ENCODE peak calls at places on chromosomes 3 and 15, in seven cellular contexts. S is astrocyte of the spinal cord; F is AG08396; K is substantia nigra; A is smooth muscle cell of the brain vasculature; O is mucosa of gallbladder; Q is activated effector memory CD4-positive, alpha-beta T cell treated with anti-CD3 and anti-CD28 coated beads, Interleukin-2, amount 50 U/mL, for 16 hours. G is an unnamed sample.

GRCh38 chr3:127077068-127077467 is 94.2 kb downstream of the PLXNA1 start:
- DNase-seq in A (no peak), Q (peak), O (no peak), K (no peak), S (no peak), F (no peak), G (no peak)

GRCh38 chr15:99999282-100000070 is 266.2 kb upstream of the LYSMD4 start:
- DNase-seq in A (no peak), F (no peak), S (no peak), Q (peak), O (no peak), K (no peak), G (no peak)

GRCh38 chr3:100289339-100289738 is 28.5 kb downstream of the TBC1D23 start:
- DNase-seq in O (no peak), F (no peak), A (no peak), S (no peak), K (no peak), Q (no peak), G (no peak)

GRCh38 chr15:83871808-83872559 is 218.1 kb downstream of the ADAMTSL3 start:
- DNase-seq in F (peak), O (no peak), K (no peak), A (no peak), Q (no peak), S (peak), G (no peak)

GRCh38 chr15:89781891-89782618 is 5.9 kb downstream of the MESP2 start:
- DNase-seq in F (peak), A (no peak), S (peak), O (peak), Q (no peak), K (no peak), G (no peak)

GRCh38 chr15:22262613-22263020 is 182.3 kb downstream of the OR4M2 start:
- DNase-seq in Q (peak), F (no peak), S (no peak), K (no peak), O (no peak), A (no peak), G (no peak)

GRCh38 chr15:83714888-83715287 is 61.0 kb downstream of the ADAMTSL3 start:
- DNase-seq in K (no peak), O (no peak), F (no peak), A (no peak), S (no peak), Q (no peak), G (no peak)

GRCh38 chr15:32706704-32707103 is 11.1 kb upstream of the GREM1 start:
- DNase-seq in S (no peak), A (no peak), F (peak), O (no peak), Q (no peak), K (no peak), G (no peak)

GRCh38 chr3:154356009-154356408 is 31.7 kb upstream of the DHX36 start:
- DNase-seq in S (no peak), A (no peak), Q (no peak), K (no peak), O (no peak), F (no peak), G (no peak)

GRCh38 chr3:14123308-14124222 is 1.1 kb downstream of the CHCHD4 start:
- DNase-seq in S (no peak), F (no peak), Q (no peak), O (peak), A (no peak), K (no peak), G (no peak)

GRCh38 chr3:195154111-195154791 is 116.7 kb downstream of the XXYLT1 start:
- DNase-seq in K (no peak), A (no peak), O (no peak), Q (no peak), F (no peak), S (peak), G (no peak)

GRCh38 chr15:93378547-93378946 is 289.5 kb upstream of the RGMA start:
- DNase-seq in O (no peak), K (no peak), Q (no peak), S (no peak), A (no peak), F (no peak), G (no peak)

GRCh38 chr3:134473868-134474546 is 11.8 kb downstream of the ANAPC13 start:
- DNase-seq in S (peak), K (no peak), O (peak), Q (peak), F (peak), A (peak), G (peak)

GRCh38 chr15:75573001-75573400 is 6.1 kb downstream of the PTPN9 start:
- DNase-seq in K (no peak), Q (no peak), O (no peak), A (no peak), S (peak), F (peak), G (no peak)

GRCh38 chr3:126782554-126782953 is 78.5 kb downstream of the CHCHD6 start:
- DNase-seq in O (peak), Q (no peak), F (peak), S (peak), A (no peak), K (no peak), G (no peak)